ENCODE peak calls at places on chromosomes 2 and 18, in seven cellular contexts. S, H, G, F, Z, W and P are unnamed samples.

GRCh38 chr18:68740966-68741365 is 26.1 kb upstream of the TMX3 start:
- DNase-seq in S (no peak), H (no peak), G (no peak), F (no peak), Z (no peak), W (no peak), P (no peak)

GRCh38 chr2:210961249-210961648 is 404.9 kb downstream of the CPS1 start:
- DNase-seq in S (no peak), H (no peak), G (no peak), F (no peak), Z (no peak), W (no peak), P (no peak)

GRCh38 chr2:240530181-240530580 is 27.6 kb downstream of the ANKMY1 start:
- DNase-seq in S (no peak), H (no peak), G (no peak), F (no peak), Z (no peak), W (no peak), P (no peak)

GRCh38 chr2:42234056-42234455 is 64.9 kb downstream of the EML4 start:
- DNase-seq in S (no peak), H (no peak), G (no peak), F (no peak), Z (no peak), W (no peak), P (no peak)

GRCh38 chr2:153595939-153596338 is 117.4 kb upstream of the RPRM start:
- DNase-seq in S (peak), H (no peak), G (no peak), F (no peak), Z (no peak), W (no peak), P (no peak)

GRCh38 chr2:26647981-26648380 is 6.8 kb upstream of the CIB4 start:
- DNase-seq in S (no peak), H (no peak), G (no peak), F (no peak), Z (peak), W (no peak), P (no peak)

GRCh38 chr2:36362291-36362690 is 6.7 kb downstream of the CRIM1 start:
- DNase-seq in S (no peak), H (no peak), G (no peak), F (no peak), Z (no peak), W (no peak), P (no peak)

GRCh38 chr2:206970589-206971375 is 31.5 kb downstream of the CPO start:
- DNase-seq in S (no peak), H (no peak), G (no peak), F (no peak), Z (no peak), W (no peak), P (no peak)

GRCh38 chr2:197097578-197098366 is 171.3 kb upstream of the PGAP1 start:
- DNase-seq in S (no peak), H (no peak), G (no peak), F (no peak), Z (peak), W (no peak), P (no peak)

GRCh38 chr2:146927080-146927714 is 917.6 kb upstream of the ACVR2A start:
- DNase-seq in S (peak), H (no peak), G (peak), F (no peak), Z (peak), W (peak), P (no peak)

GRCh38 chr2:83368916-83369315 is 1090.2 kb downstream of the SUCLG1 start:
- DNase-seq in S (no peak), H (no peak), G (no peak), F (no peak), Z (no peak), W (no peak), P (no peak)

GRCh38 chr2:18630541-18630940 is 41.2 kb upstream of the NT5C1B start:
- DNase-seq in S (no peak), H (no peak), G (no peak), F (no peak), Z (no peak), W (no peak), P (no peak)

GRCh38 chr2:127654084-127654837 is 8.3 kb downstream of the GPR17 start:
- DNase-seq in S (no peak), H (no peak), G (no peak), F (no peak), Z (no peak), W (peak), P (no peak)

GRCh38 chr2:214341636-214342035 is 69.2 kb upstream of the VWC2L start:
- DNase-seq in S (no peak), H (no peak), G (no peak), F (no peak), Z (no peak), W (no peak), P (no peak)

GRCh38 chr2:69454976-69455375 is 17.7 kb upstream of the NFU1 start:
- DNase-seq in S (no peak), H (no peak), G (no peak), F (no peak), Z (no peak), W (no peak), P (no peak)

GRCh38 chr18:52312321-52312720 is 27.7 kb upstream of the DCC start:
- DNase-seq in S (peak), H (no peak), G (no peak), F (no peak), Z (no peak), W (no peak), P (no peak)

GRCh38 chr2:69366-70344 is 23.4 kb upstream of the FAM110C start:
- DNase-seq in S (peak), H (no peak), G (no peak), F (no peak), Z (no peak), W (no peak), P (no peak)

GRCh38 chr2:159131882-159132281 is 154.6 kb downstream of the WDSUB1 start:
- DNase-seq in S (no peak), H (no peak), G (no peak), F (no peak), Z (no peak), W (no peak), P (no peak)